ENCODE peak calls at places on chromosomes 12 and 14, in six cellular contexts. H is neural crest cell, M is T-helper 17 cell, X is brain microvascular endothelial cell, J is fibroblast of pulmonary artery, C is COR-L47. R is an unnamed sample.

GRCh38 chr12:66074561-66074960 is 56.0 kb downstream of the LLPH start:
- DNase-seq in H (no peak), J (peak; percentile 44), X (peak; percentile 13), M (no peak), C (no peak), R (no peak)

GRCh38 chr12:72075891-72076557 is 137.4 kb downstream of the TPH2 start:
- DNase-seq in X (no peak), H (no peak), C (peak; percentile 24), J (no peak), M (no peak), R (no peak)

GRCh38 chr14:100738704-100739131 is 12.0 kb downstream of the DLK1 start:
- DNase-seq in C (no peak), J (no peak), X (no peak), M (no peak), H (no peak), R (peak; percentile 46)

GRCh38 chr12:57164454-57164853 is 17.0 kb upstream of the LRP1-AS start:
- DNase-seq in J (no peak), C (no peak), X (no peak), H (no peak), M (no peak), R (no peak)

GRCh38 chr12:90335561-90335960 is 619.4 kb downstream of the CCER1 start:
- DNase-seq in X (peak; percentile 28), M (no peak), J (no peak), C (no peak), H (no peak), R (no peak)

GRCh38 chr12:65952737-65953209 is 128.5 kb downstream of the HMGA2 start:
- DNase-seq in H (no peak), X (peak; percentile 68), J (no peak), M (no peak), C (no peak), R (no peak)

GRCh38 chr14:81329640-81330385 is 70.3 kb downstream of the STON2 start:
- DNase-seq in H (no peak), C (no peak), M (no peak), J (no peak), X (no peak), R (no peak)

GRCh38 chr14:92012121-92012748 is 27.6 kb downstream of the TRIP11 start:
- DNase-seq in J (no peak), C (no peak), X (no peak), M (no peak), H (no peak), R (no peak)

GRCh38 chr12:113152835-113153814 is 3.6 kb downstream of the CFAP73 start:
- DNase-seq in X (peak; percentile 45), C (peak; percentile 70), H (peak; percentile 57), M (peak; percentile 42), J (peak; percentile 76), R (peak; percentile 90)

GRCh38 chr12:62933871-62934798 is 815 bp downstream of the PPM1H start:
- DNase-seq in X (peak; percentile 15), J (peak; percentile 17), C (peak; percentile 34), H (peak; percentile 25), M (no peak), R (peak; percentile 86)

GRCh38 chr12:79689477-79690155 is 1.1 kb downstream of the PAWR start:
- DNase-seq in X (peak; percentile 42), J (peak; percentile 63), M (no peak), H (peak; percentile 36), C (peak; percentile 44), R (peak; percentile 85)

GRCh38 chr12:76792828-76793227 is 28.9 kb downstream of the ZDHHC17 start:
- DNase-seq in X (no peak), J (no peak), H (no peak), C (no peak), M (no peak), R (no peak)

GRCh38 chr12:42633594-42633993 is 44.0 kb upstream of the PRICKLE1 start:
- DNase-seq in H (no peak), X (no peak), M (no peak), J (no peak), C (no peak), R (no peak)

GRCh38 chr12:57124259-57124877 is 3.9 kb upstream of the LRP1 start:
- DNase-seq in H (peak; percentile 84), C (peak; percentile 57), X (peak; percentile 68), J (peak; percentile 81), M (peak; percentile 74), R (peak; percentile 85)

GRCh38 chr12:43009307-43009706 is 419.8 kb upstream of the PRICKLE1 start:
- DNase-seq in M (no peak), X (no peak), J (peak; percentile 11), H (no peak), C (no peak), R (no peak)

GRCh38 chr12:49410833-49411232 is 43.6 kb downstream of the SPATS2 start:
- DNase-seq in M (no peak), J (no peak), H (no peak), C (no peak), X (no peak), R (no peak)

GRCh38 chr12:67752226-67752732 is 103.7 kb downstream of the DYRK2 start:
- DNase-seq in H (no peak), J (no peak), C (no peak), X (no peak), M (no peak), R (no peak)

GRCh38 chr14:51566831-51567582 is 84.7 kb upstream of the FRMD6 start:
- DNase-seq in M (no peak), X (no peak), H (no peak), J (no peak), C (no peak), R (no peak)

GRCh38 chr12:107925125-107925524 is 150.6 kb downstream of the ASCL4 start:
- DNase-seq in X (no peak), C (no peak), J (no peak), H (no peak), M (no peak), R (no peak)

GRCh38 chr12:125149160-125150108 is 84.2 kb downstream of the AACS start:
- DNase-seq in X (no peak), M (no peak), H (no peak), C (no peak), J (no peak), R (no peak)

GRCh38 chr14:106268013-106268727 is 741.8 kb downstream of the TMEM121 start:
- DNase-seq in H (no peak), J (no peak), M (peak; percentile 66), X (no peak), C (peak; percentile 42), R (peak; percentile 86)

GRCh38 chr14:21107360-21107781 is 6.5 kb downstream of the TMEM253 start:
- DNase-seq in X (peak; percentile 38), H (no peak), C (no peak), M (no peak), J (peak; percentile 42), R (peak; percentile 85)

GRCh38 chr14:36588119-36588518 is 5.7 kb upstream of the NKX2-8 start:
- DNase-seq in H (no peak), C (no peak), M (no peak), X (no peak), J (no peak), R (no peak)